ENCODE peak calls at places on chromosome 6, in six cellular contexts. F is tibial nerve, J is cardiac muscle cell, K is IMR-90, S is breast epithelium, L is HepG2. I is an unnamed sample.
A peak's percentile ranks its signal among the peaks of the same experiment; 100 is the strongest.

GRCh38 chr6:151494235-151494950 is 576 bp downstream of the CCDC170 start:
- DNase-seq in F (peak; percentile 38), J (peak; percentile 32), K (peak; percentile 41), S (peak; percentile 36), L (peak; percentile 57), I (no peak)

GRCh38 chr6:109491207-109491938 is 8.4 kb upstream of the ZBTB24 start:
- DNase-seq in F (no peak), J (peak; percentile 32), K (peak; percentile 29), S (no peak), L (no peak), I (no peak)

GRCh38 chr6:134081506-134081905 is 29.1 kb upstream of the SLC2A12 start:
- DNase-seq in F (no peak), J (no peak), K (no peak), S (no peak), L (no peak), I (no peak)

GRCh38 chr6:38750968-38751615 is 36.0 kb downstream of the DNAH8 start:
- DNase-seq in F (no peak), J (no peak), K (no peak), S (no peak), L (no peak), I (no peak)

GRCh38 chr6:89485320-89485719 is 52.4 kb downstream of the ANKRD6 start:
- DNase-seq in F (no peak), J (no peak), K (no peak), S (no peak), L (no peak), I (no peak)

GRCh38 chr6:76707630-76708029 is 635.2 kb upstream of the IMPG1 start:
- DNase-seq in F (no peak), J (no peak), K (no peak), S (no peak), L (no peak), I (no peak)

GRCh38 chr6:22892452-22892851 is 323.1 kb downstream of the HDGFL1 start:
- DNase-seq in F (peak; percentile 49), J (no peak), K (peak; percentile 99), S (no peak), L (no peak), I (no peak)

GRCh38 chr6:140597181-140597580 is 1222.7 kb upstream of the CITED2 start:
- DNase-seq in F (no peak), J (no peak), K (no peak), S (no peak), L (no peak), I (no peak)

GRCh38 chr6:147279423-147279822 is 75.2 kb downstream of the STXBP5 start:
- DNase-seq in F (no peak), J (no peak), K (peak; percentile 50), S (no peak), L (no peak), I (no peak)

GRCh38 chr6:64504509-64504908 is 868.9 kb downstream of the PHF3 start:
- DNase-seq in F (no peak), J (no peak), K (peak; percentile 4), S (no peak), L (no peak), I (no peak)

GRCh38 chr6:86477510-86478166 is 459.7 kb upstream of the HTR1E start:
- DNase-seq in F (no peak), J (peak; percentile 19), K (no peak), S (no peak), L (no peak), I (no peak)

GRCh38 chr6:53679446-53679933 is 13.9 kb upstream of the KLHL31 start:
- DNase-seq in F (no peak), J (peak; percentile 49), K (peak; percentile 46), S (no peak), L (peak; percentile 62), I (peak; percentile 37)

GRCh38 chr6:5054427-5054873 is 30.7 kb upstream of the PPP1R3G start:
- DNase-seq in F (no peak), J (no peak), K (peak; percentile 66), S (no peak), L (no peak), I (no peak)

GRCh38 chr6:156102129-156102528 is 646.5 kb upstream of the NOX3 start:
- DNase-seq in F (no peak), J (no peak), K (peak; percentile 23), S (no peak), L (no peak), I (peak; percentile 13)

GRCh38 chr6:130269969-130270635 is 47.4 kb upstream of the SAMD3 start:
- DNase-seq in F (no peak), J (no peak), K (no peak), S (no peak), L (no peak), I (no peak)

GRCh38 chr6:130276507-130276906 is 53.8 kb upstream of the SAMD3 start:
- DNase-seq in F (no peak), J (no peak), K (no peak), S (no peak), L (no peak), I (no peak)

GRCh38 chr6:130274007-130274406 is 51.3 kb upstream of the SAMD3 start:
- DNase-seq in F (no peak), J (no peak), K (no peak), S (no peak), L (no peak), I (no peak)
- H3K9me3 ChIP-seq in F (no peaks in the 10 kb centered on the region), J (no peaks in the 10 kb centered on the region), K (peaks cover 14% of the 10 kb centered on the region), S (peaks cover 9% of the 10 kb centered on the region), L (peaks cover 48% of the 10 kb centered on the region), I (no peaks in the 10 kb centered on the region)

DNA sequence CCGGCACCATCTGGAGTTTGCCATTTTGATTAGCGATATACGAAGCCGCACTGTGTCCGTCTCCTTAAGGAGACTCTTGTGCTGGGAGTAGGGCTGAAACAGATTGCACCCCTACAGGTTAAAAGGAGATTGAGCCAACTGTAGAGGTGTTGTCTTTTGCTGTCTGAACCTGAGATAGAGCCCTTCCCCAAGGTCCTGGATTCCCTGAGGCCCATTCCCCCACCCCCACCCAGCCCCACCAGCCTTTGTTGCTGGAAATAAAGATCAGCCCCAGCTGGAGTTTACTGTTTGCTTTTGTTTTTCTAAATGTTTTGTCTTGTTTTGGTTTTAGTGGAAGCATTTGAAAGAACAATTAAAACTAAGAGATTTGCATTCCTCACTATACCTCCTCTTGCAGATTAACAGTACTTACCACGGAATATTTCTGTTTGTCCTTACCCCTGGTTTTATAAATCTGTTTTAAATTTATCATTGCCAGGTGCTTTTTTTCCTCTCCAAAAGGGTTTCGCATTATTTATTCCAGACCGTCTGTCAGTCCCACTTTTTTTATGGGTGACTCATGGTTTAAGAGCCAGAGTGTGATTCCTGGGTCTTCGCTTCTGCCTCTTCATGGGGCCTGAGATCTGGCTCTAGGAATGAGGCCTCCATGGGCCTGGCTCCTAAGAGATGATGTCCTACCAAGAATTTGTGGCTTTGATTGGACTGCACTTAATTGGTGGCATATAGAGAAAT is 169.2 kb downstream of the DTNBP1 start:
- DNase-seq in F (no peak), J (no peak), K (peak; percentile 63), S (no peak), L (no peak), I (no peak)
- H3K36me3 ChIP-seq in F (peaks cover 25% of the 10 kb centered on the region), J (peaks cover 3% of the 10 kb centered on the region), K (peaks cover 33% of the 10 kb centered on the region), S (no peaks in the 10 kb centered on the region), L (peaks cover 17% of the 10 kb centered on the region), I (peaks cover 33% of the 10 kb centered on the region)

DNA sequence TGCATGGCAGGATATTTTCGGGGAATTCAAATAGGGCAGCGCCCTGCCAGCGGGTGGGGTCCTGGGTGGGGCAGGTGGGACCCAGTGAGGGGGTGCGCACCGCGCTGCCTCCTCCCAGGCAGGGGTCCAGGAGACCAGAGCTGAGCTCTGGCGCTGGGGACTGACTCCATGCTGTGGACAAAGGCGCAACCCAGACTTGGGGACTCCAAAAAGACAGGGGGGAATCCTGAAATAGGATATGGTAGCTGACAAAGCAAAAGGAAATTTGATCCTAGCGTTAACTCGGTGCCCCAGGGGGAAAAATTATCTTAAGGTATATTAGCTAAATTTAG is 23.6 kb downstream of the TFAP2A start:
- DNase-seq in F (no peak), J (no peak), K (no peak), S (no peak), L (no peak), I (no peak)
- H3K9me3 ChIP-seq in F (no peaks in the 10 kb centered on the region), J (no peaks in the 10 kb centered on the region), K (peaks cover 6% of the 10 kb centered on the region), S (no peaks in the 10 kb centered on the region), L (no peaks in the 10 kb centered on the region), I (no peaks in the 10 kb centered on the region)

DNA sequence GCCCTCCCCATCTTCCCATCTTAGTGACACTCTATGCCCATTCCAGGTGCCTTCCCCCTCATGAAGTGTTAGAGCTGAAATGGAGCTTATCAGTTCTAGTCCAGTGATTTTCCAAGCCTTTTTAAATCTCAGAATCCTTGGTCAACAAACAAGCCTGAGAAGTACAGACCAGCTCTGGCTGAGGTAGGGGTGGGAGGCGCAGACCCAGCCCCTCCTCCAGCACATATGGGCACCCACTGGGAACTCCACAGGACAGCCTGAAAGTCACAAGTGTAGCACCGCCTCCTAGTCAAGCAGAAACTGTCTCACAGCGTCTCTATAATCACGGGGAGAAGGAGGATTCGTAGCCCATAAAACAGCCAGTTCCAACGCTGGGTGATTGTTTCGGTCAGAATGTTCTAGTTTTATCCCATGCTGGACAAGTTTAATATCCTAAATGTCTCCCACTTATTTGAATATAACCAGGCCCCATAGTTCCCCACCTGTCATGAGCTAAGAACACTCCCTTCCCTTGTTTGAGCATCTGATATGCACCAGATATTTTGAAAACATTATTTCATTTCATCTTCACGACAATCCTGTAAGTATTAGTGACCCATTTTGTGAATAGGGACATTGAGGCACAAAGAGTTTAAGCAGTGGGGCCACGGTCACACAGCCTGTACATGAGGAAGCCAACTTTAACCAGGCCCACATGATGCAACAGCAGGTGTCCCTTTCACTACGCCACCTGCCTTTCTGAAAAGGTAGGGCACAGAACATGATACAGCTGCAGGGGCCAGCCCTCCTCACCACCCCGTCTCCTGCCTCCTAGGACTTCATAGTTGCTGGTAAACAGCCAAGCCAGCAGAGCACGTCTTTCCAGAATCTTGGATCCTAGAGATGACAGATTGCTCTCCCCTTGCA is 40.1 kb downstream of the TRAF3IP2 start:
- DNase-seq in F (no peak), J (no peak), K (no peak), S (no peak), L (peak; percentile 30), I (no peak)
- H3K36me3 ChIP-seq in F (peaks cover 22% of the 10 kb centered on the region), J (peaks cover 8% of the 10 kb centered on the region), K (peaks cover 20% of the 10 kb centered on the region), S (no peaks in the 10 kb centered on the region), L (peaks cover 10% of the 10 kb centered on the region), I (peaks cover 19% of the 10 kb centered on the region)

DNA sequence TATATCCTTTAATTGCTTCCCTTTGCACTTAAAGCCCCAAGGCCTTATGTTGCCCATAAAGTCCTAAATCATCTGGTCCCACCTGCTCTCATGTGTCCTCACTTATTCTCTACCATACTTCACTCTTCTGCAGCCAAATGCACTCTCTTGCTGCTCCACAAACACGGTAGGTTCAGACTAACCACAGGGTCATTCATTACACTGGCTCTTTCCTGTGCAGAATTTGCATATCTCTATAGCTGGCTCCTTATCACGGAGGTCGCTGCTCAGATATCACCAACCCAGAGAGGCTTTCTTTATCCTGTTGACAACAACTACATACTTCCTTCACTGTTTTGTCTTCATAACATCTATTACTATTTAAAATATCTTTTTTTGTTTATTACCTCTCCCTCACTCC is 86.8 kb downstream of the MOXD1 start:
- DNase-seq in F (no peak), J (no peak), K (no peak), S (no peak), L (no peak), I (no peak)
- H3K9me3 ChIP-seq in F (no peaks in the 10 kb centered on the region), J (no peaks in the 10 kb centered on the region), K (peaks cover 5% of the 10 kb centered on the region), S (no peaks in the 10 kb centered on the region), L (peaks cover 10% of the 10 kb centered on the region), I (no peaks in the 10 kb centered on the region)

DNA sequence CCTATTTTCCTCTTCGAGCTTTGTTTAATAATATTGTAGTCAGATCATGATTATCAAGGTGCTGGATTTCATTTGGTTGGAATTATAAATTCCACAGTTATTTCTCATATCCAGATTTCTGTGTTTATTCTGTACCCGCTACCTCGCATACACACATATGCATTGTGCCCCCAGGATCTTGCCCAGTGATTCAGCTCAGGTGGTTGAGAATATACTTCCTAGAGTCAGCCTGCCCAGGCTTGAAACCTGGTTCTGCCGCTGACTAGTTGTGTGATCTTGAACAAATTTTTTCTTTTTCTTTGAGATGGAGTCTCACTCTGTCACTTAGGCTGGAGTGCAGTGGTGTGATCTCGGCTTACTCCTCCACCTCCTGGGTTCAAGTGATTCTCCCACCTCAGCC is 14.7 kb downstream of the GINM1 start:
- DNase-seq in F (no peak), J (no peak), K (no peak), S (no peak), L (no peak), I (no peak)
- H3K36me3 ChIP-seq in F (peaks cover 76% of the 10 kb centered on the region), J (peaks cover 35% of the 10 kb centered on the region), K (peaks cover 17% of the 10 kb centered on the region), S (no peaks in the 10 kb centered on the region), L (peaks cover 5% of the 10 kb centered on the region), I (no peaks in the 10 kb centered on the region)